ENCODE peak calls at places on chromosome 11, in six cellular contexts. One of them, this sample, is unnamed.

GRCh38 chr11:66081505-66081904 is 11.4 kb downstream of the PACS1 start:
- DNase-seq in SK-N-SH: no peak
- DNase-seq in GM12878: no peak
- DNase-seq in HL-60: peak
- DNase-seq in H1: no peak
- DNase-seq in K562: no peak
- DNase-seq in this sample: no peak

GRCh38 chr11:63686912-63687311 is 5.6 kb downstream of the RTN3 start:
- DNase-seq in SK-N-SH: no peak
- DNase-seq in GM12878: no peak
- DNase-seq in HL-60: no peak
- DNase-seq in H1: no peak
- DNase-seq in K562: no peak
- DNase-seq in this sample: no peak

GRCh38 chr11:34599406-34599901 is 21.4 kb upstream of the EHF start:
- DNase-seq in SK-N-SH: no peak
- DNase-seq in GM12878: no peak
- DNase-seq in HL-60: no peak
- DNase-seq in H1: no peak
- DNase-seq in K562: no peak
- DNase-seq in this sample: peak

GRCh38 chr11:78310500-78310909 is 107.1 kb downstream of the GAB2 start:
- DNase-seq in SK-N-SH: no peak
- DNase-seq in GM12878: peak
- DNase-seq in HL-60: no peak
- DNase-seq in H1: no peak
- DNase-seq in K562: no peak
- DNase-seq in this sample: peak

GRCh38 chr11:34427171-34427805 is 11.4 kb upstream of the CAT start:
- DNase-seq in SK-N-SH: peak
- DNase-seq in GM12878: no peak
- DNase-seq in HL-60: peak
- DNase-seq in H1: no peak
- DNase-seq in K562: no peak
- DNase-seq in this sample: peak

GRCh38 chr11:69808708-69809107 is 10.5 kb downstream of the FGF3 start:
- DNase-seq in SK-N-SH: peak
- DNase-seq in GM12878: no peak
- DNase-seq in HL-60: no peak
- DNase-seq in H1: no peak
- DNase-seq in K562: no peak
- DNase-seq in this sample: no peak

GRCh38 chr11:28703371-28703770 is 595.2 kb downstream of the METTL15 start:
- DNase-seq in SK-N-SH: no peak
- DNase-seq in GM12878: no peak
- DNase-seq in HL-60: no peak
- DNase-seq in H1: no peak
- DNase-seq in K562: no peak
- DNase-seq in this sample: no peak

GRCh38 chr11:8442301-8442700 is 151.7 kb downstream of the STK33 start:
- DNase-seq in SK-N-SH: peak
- DNase-seq in GM12878: no peak
- DNase-seq in HL-60: no peak
- DNase-seq in H1: no peak
- DNase-seq in K562: no peak
- DNase-seq in this sample: peak

GRCh38 chr11:124174001-124174400 is 9.1 kb upstream of the OR10D3 start:
- DNase-seq in SK-N-SH: no peak
- DNase-seq in GM12878: no peak
- DNase-seq in HL-60: no peak
- DNase-seq in H1: no peak
- DNase-seq in K562: peak
- DNase-seq in this sample: peak

GRCh38 chr11:8019671-8020597 is 32.8 kb downstream of the EIF3F start:
- DNase-seq in SK-N-SH: peak
- DNase-seq in GM12878: no peak
- DNase-seq in HL-60: no peak
- DNase-seq in H1: no peak
- DNase-seq in K562: no peak
- DNase-seq in this sample: no peak

GRCh38 chr11:13761712-13762111 is 93.2 kb downstream of the FAR1 start:
- DNase-seq in SK-N-SH: no peak
- DNase-seq in GM12878: no peak
- DNase-seq in HL-60: no peak
- DNase-seq in H1: no peak
- DNase-seq in K562: no peak
- DNase-seq in this sample: no peak

GRCh38 chr11:63611395-63611747 is 2.9 kb downstream of the PLAAT3 start:
- DNase-seq in SK-N-SH: no peak
- DNase-seq in GM12878: no peak
- DNase-seq in HL-60: no peak
- DNase-seq in H1: no peak
- DNase-seq in K562: no peak
- DNase-seq in this sample: no peak

GRCh38 chr11:19380375-19380774 is 139.6 kb upstream of the E2F8 start:
- DNase-seq in SK-N-SH: no peak
- DNase-seq in GM12878: no peak
- DNase-seq in HL-60: no peak
- DNase-seq in H1: no peak
- DNase-seq in K562: no peak
- DNase-seq in this sample: no peak
- TF ChIP-seq GABPA in SK-N-SH: no peak
- TF ChIP-seq GABPA in GM12878: no peak
- TF ChIP-seq GABPA in HL-60: no peak
- TF ChIP-seq GABPA in H1: no peak
- TF ChIP-seq GABPA in K562: no peak
- TF ChIP-seq GABPA in this sample: no peak

GRCh38 chr11:122755941-122756340 is 82.4 kb upstream of the CRTAM start:
- DNase-seq in SK-N-SH: no peak
- DNase-seq in GM12878: no peak
- DNase-seq in HL-60: no peak
- DNase-seq in H1: no peak
- DNase-seq in K562: no peak
- DNase-seq in this sample: no peak

GRCh38 chr11:122757201-122757600 is 81.1 kb upstream of the CRTAM start:
- DNase-seq in SK-N-SH: no peak
- DNase-seq in GM12878: no peak
- DNase-seq in HL-60: no peak
- DNase-seq in H1: no peak
- DNase-seq in K562: no peak
- DNase-seq in this sample: no peak

GRCh38 chr11:122756417-122756816 is 81.9 kb upstream of the CRTAM start:
- DNase-seq in SK-N-SH: no peak
- DNase-seq in GM12878: no peak
- DNase-seq in HL-60: peak
- DNase-seq in H1: no peak
- DNase-seq in K562: no peak
- DNase-seq in this sample: no peak

GRCh38 chr11:122758361-122758760 is 79.9 kb upstream of the CRTAM start:
- DNase-seq in SK-N-SH: no peak
- DNase-seq in GM12878: no peak
- DNase-seq in HL-60: no peak
- DNase-seq in H1: no peak
- DNase-seq in K562: no peak
- DNase-seq in this sample: no peak

GRCh38 chr11:122758974-122759373 is 79.3 kb upstream of the CRTAM start:
- DNase-seq in SK-N-SH: no peak
- DNase-seq in GM12878: no peak
- DNase-seq in HL-60: no peak
- DNase-seq in H1: no peak
- DNase-seq in K562: no peak
- DNase-seq in this sample: no peak
- TF ChIP-seq GABPA in SK-N-SH: no peak
- TF ChIP-seq GABPA in GM12878: no peak
- TF ChIP-seq GABPA in HL-60: no peak
- TF ChIP-seq GABPA in H1: no peak
- TF ChIP-seq GABPA in K562: no peak
- TF ChIP-seq GABPA in this sample: no peak

DNA sequence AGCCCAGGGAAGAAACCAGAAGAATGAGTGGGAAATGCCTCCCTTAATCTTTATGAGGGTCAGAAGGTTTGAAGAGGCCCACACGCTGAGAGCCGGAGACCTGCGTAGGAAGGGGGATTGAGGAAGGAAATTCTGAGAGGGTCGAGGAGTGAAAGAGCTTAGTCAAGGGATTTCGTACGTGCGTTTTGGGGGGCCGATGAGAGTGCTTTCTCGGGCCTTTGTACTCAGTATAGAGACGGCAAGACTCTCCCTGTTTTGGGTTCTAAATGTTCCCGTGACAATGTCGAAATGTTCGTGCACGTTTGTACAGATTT is 459 bp downstream of the C11orf58 start:
- DNase-seq in SK-N-SH: no peak
- DNase-seq in GM12878: no peak
- DNase-seq in HL-60: no peak
- DNase-seq in H1: no peak
- DNase-seq in K562: no peak
- DNase-seq in this sample: no peak
- TF ChIP-seq GABPA in SK-N-SH: no peak
- TF ChIP-seq GABPA in GM12878: no peak
- TF ChIP-seq GABPA in HL-60: no peak
- TF ChIP-seq GABPA in H1: no peak
- TF ChIP-seq GABPA in K562: no peak
- TF ChIP-seq GABPA in this sample: no peak

DNA sequence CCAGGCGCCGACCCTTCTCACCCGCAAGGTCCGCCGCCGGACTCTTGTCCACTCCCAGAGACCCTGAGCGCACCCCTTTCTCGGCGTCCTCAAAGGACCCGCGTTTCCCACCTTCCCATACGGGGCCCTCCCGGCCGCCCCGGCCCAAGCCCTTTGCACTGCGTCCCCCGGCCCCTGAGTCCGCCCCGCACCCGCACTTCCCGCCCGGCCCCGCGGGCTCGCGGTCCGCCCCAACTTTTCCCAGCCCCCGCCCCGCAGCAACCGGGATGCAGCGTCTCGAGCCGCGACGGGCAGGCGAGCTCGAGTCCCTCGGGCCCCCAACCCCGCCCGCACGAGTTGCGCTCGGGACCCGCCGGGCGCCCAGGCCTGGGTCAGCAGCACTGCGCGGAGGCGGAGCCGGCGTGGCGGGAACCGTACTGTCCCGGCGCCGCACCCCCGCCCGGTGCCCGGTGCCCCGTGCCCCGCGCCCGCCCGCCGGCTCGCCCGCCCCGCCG is 391 bp downstream of the SMCO4 start:
- DNase-seq in SK-N-SH: no peak
- DNase-seq in GM12878: no peak
- DNase-seq in HL-60: no peak
- DNase-seq in H1: no peak
- DNase-seq in K562: no peak
- DNase-seq in this sample: no peak
- TF ChIP-seq GABPA in SK-N-SH: no peak
- TF ChIP-seq GABPA in GM12878: no peak
- TF ChIP-seq GABPA in HL-60: no peak
- TF ChIP-seq GABPA in H1: peak
- TF ChIP-seq GABPA in K562: no peak
- TF ChIP-seq GABPA in this sample: no peak

GRCh38 chr11:17508306-17508705 is 31.7 kb upstream of the ABCC8 start:
- DNase-seq in SK-N-SH: no peak
- DNase-seq in GM12878: no peak
- DNase-seq in HL-60: no peak
- DNase-seq in H1: no peak
- DNase-seq in K562: no peak
- DNase-seq in this sample: no peak
- TF ChIP-seq GABPA in SK-N-SH: no peak
- TF ChIP-seq GABPA in GM12878: no peak
- TF ChIP-seq GABPA in HL-60: no peak
- TF ChIP-seq GABPA in H1: no peak
- TF ChIP-seq GABPA in K562: no peak
- TF ChIP-seq GABPA in this sample: no peak

GRCh38 chr11:6336293-6336692 is 16.0 kb upstream of the CAVIN3 start:
- DNase-seq in SK-N-SH: no peak
- DNase-seq in GM12878: no peak
- DNase-seq in HL-60: no peak
- DNase-seq in H1: no peak
- DNase-seq in K562: no peak
- DNase-seq in this sample: no peak

GRCh38 chr11:6334806-6335205 is 14.5 kb upstream of the CAVIN3 start:
- DNase-seq in SK-N-SH: no peak
- DNase-seq in GM12878: no peak
- DNase-seq in HL-60: no peak
- DNase-seq in H1: no peak
- DNase-seq in K562: no peak
- DNase-seq in this sample: no peak

GRCh38 chr11:6328321-6328720 is 8.0 kb upstream of the CAVIN3 start:
- DNase-seq in SK-N-SH: no peak
- DNase-seq in GM12878: no peak
- DNase-seq in HL-60: no peak
- DNase-seq in H1: no peak
- DNase-seq in K562: no peak
- DNase-seq in this sample: no peak

GRCh38 chr11:6333112-6333511 is 12.8 kb upstream of the CAVIN3 start:
- DNase-seq in SK-N-SH: peak
- DNase-seq in GM12878: no peak
- DNase-seq in HL-60: no peak
- DNase-seq in H1: no peak
- DNase-seq in K562: no peak
- DNase-seq in this sample: no peak

GRCh38 chr11:6332066-6332465 is 11.8 kb upstream of the CAVIN3 start:
- DNase-seq in SK-N-SH: no peak
- DNase-seq in GM12878: no peak
- DNase-seq in HL-60: no peak
- DNase-seq in H1: no peak
- DNase-seq in K562: no peak
- DNase-seq in this sample: no peak
- TF ChIP-seq GABPA in SK-N-SH: no peak
- TF ChIP-seq GABPA in GM12878: no peak
- TF ChIP-seq GABPA in HL-60: no peak
- TF ChIP-seq GABPA in H1: no peak
- TF ChIP-seq GABPA in K562: no peak
- TF ChIP-seq GABPA in this sample: no peak

DNA sequence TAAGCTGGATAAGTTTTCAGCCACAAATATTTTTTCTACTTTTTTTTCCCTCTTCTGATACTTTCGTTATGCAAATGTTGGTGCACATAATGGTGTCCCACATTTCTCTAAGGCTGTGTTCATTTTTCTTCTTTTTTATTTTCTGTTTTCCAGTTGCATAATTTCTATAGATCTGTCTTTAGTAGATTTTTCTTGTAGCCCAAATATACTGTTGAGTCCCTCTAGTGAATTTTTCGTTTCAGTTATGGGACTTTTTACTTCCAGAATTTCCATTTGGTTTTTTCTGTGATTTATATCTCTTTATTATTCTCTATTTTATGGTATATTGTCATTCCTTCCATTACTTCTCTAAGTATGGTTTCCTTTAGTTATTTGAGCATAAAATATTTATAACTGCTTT is 72.0 kb downstream of the SWAP70 start:
- DNase-seq in SK-N-SH: no peak
- DNase-seq in GM12878: no peak
- DNase-seq in HL-60: no peak
- DNase-seq in H1: no peak
- DNase-seq in K562: no peak
- DNase-seq in this sample: no peak
- TF ChIP-seq GABPA in SK-N-SH: no peak
- TF ChIP-seq GABPA in GM12878: no peak
- TF ChIP-seq GABPA in HL-60: no peak
- TF ChIP-seq GABPA in H1: no peak
- TF ChIP-seq GABPA in K562: no peak
- TF ChIP-seq GABPA in this sample: no peak

This sample was measured in HepG2.